ENCODE peak calls at places on chromosomes 3 and 15, in seven cellular contexts. H is dorsolateral prefrontal cortex, F is heart left ventricle, X is upper lobe of left lung, B is astrocyte of the cerebellum, S is cardiac fibroblast, Z is A549. T is an unnamed sample.

GRCh38 chr15:85760049-85760448 is 34.7 kb downstream of the KLHL25 start:
- DNase-seq in F (no peak), Z (no peak), H (no peak), B (no peak), X (no peak), S (no peak), T (no peak)

GRCh38 chr15:89177633-89178306 is 43.6 kb downstream of the RLBP1 start:
- DNase-seq in Z (peak; percentile 82), F (no peak), H (peak; percentile 65), B (no peak), S (peak; percentile 89), X (peak; percentile 47), T (no peak)

GRCh38 chr3:4492240-4493007 is 724 bp upstream of the ITPR1 start:
- DNase-seq in X (peak; percentile 81), S (peak; percentile 87), Z (peak; percentile 46), F (peak; percentile 79), B (peak; percentile 57), H (peak; percentile 57), T (peak; percentile 50)

GRCh38 chr3:151367448-151367847 is 17.1 kb downstream of the P2RY12 start:
- DNase-seq in X (no peak), F (no peak), Z (no peak), S (no peak), H (no peak), B (no peak), T (no peak)

GRCh38 chr15:63056843-63057242 is 14.3 kb downstream of the TPM1 start:
- DNase-seq in Z (no peak), H (peak; percentile 57), B (no peak), S (peak; percentile 66), X (no peak), F (peak; percentile 71), T (no peak)

GRCh38 chr3:98534168-98534567 is 2.4 kb downstream of the GPR15 start:
- DNase-seq in X (no peak), B (no peak), H (no peak), F (no peak), S (no peak), Z (no peak), T (no peak)

GRCh38 chr15:83631534-83631933 is 22.4 kb upstream of the ADAMTSL3 start:
- DNase-seq in B (no peak), F (no peak), X (no peak), S (no peak), Z (no peak), H (no peak), T (no peak)

GRCh38 chr15:48309740-48310139 is 21.5 kb upstream of the DUT start:
- DNase-seq in Z (no peak), H (no peak), B (no peak), F (no peak), X (no peak), S (no peak), T (no peak)

GRCh38 chr3:147099076-147099475 is 307.3 kb downstream of the ZIC4 start:
- DNase-seq in B (no peak), H (no peak), Z (no peak), F (no peak), S (no peak), X (no peak), T (no peak)

GRCh38 chr3:156865732-156866131 is 39.6 kb downstream of the LEKR1 start:
- DNase-seq in B (no peak), H (no peak), X (no peak), S (peak; percentile 26), F (no peak), Z (no peak), T (no peak)

GRCh38 chr15:94416829-94417228 is 185.5 kb downstream of the MCTP2 start:
- DNase-seq in B (no peak), X (no peak), S (no peak), H (no peak), F (no peak), Z (no peak), T (no peak)

DNA sequence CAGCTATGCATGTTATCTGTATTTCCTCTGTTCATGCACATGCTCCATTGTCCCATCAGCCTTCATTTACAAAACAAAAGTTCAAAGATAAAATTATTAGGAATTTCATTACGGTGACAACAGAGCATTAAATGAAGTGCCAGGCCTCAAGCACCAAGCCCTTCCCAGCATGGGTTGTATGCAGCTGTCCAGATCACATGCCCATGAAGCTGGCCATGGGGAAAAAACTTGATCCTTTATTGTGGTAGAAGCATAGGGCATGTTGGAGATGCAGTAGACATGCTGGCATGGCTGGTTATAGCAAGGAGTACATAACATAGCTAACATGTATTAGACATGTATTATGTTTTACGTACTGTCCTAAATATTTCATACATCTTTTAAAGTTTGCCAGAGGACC is 4.1 kb upstream of the THRB start:
- DNase-seq in F (no peak), H (no peak), B (no peak), X (no peak), S (no peak), Z (no peak), T (no peak)
- H3K4me3 ChIP-seq in F (no peak overlapping the region), H (no peak overlapping the region), B (no peak overlapping the region), X (no peak overlapping the region), S (no peak overlapping the region), Z (no peak overlapping the region), T (no peak overlapping the region)

GRCh38 chr15:73717802-73718201 is 33.6 kb downstream of the CD276 start:
- DNase-seq in H (no peak), Z (no peak), S (no peak), X (no peak), F (no peak), B (no peak), T (no peak)
- TF ChIP-seq CTCF in H (no peak), Z (no peak), S (peak; percentile 15), X (no peak), F (peak; percentile 10), B (peak; percentile 25), T (peak; percentile 22)

GRCh38 chr3:195041871-195042740 is 228.9 kb downstream of the XXYLT1 start:
- DNase-seq in F (no peak), H (no peak), B (no peak), X (no peak), S (no peak), Z (no peak), T (no peak)
- H3K4me3 ChIP-seq in F (no peak overlapping the region), H (no peak overlapping the region), B (no peak overlapping the region), X (no peak overlapping the region), S (no peak overlapping the region), Z (no peak overlapping the region), T (no peak overlapping the region)

DNA sequence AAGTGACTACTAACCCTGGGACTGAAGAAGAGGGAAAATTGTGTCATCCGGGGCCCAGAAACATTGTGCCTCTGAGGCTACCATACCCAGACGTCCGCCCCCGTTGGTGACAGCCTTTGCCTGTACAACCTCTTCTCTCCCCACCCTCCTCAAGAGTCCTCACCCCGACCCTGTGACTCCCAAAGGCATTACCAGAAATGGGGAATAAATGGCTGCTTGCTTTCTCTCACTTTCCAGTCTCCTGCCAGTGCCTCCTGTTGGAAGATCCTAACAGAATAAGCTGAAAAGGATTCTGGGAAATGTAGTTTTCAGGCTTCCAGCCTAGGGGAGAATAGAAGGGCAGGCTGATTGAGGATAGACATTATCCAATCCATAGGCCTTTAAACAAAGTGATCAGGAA is 30.8 kb upstream of the SLC25A36 start:
- DNase-seq in F (peak; percentile 46), B (no peak), S (peak; percentile 18), Z (peak; percentile 12), H (no peak), X (no peak), T (no peak)
- TF ChIP-seq CTCF in F (no peak), B (no peak), S (peak; percentile 12), Z (no peak), H (no peak), X (no peak), T (peak; percentile 14)

T was measured in epithelial cell of proximal tubule.